ENCODE peak calls at places on chromosomes 4 and X, in ten cellular contexts. K is kidney epithelial cell; E is right atrium auricular region; V is IMR-90; Z is NCI-H774; S is upper lobe of left lung; P is ELR; Q is left kidney; G is stimulated activated CD4-positive, alpha-beta T cell treated with anti-CD3 and anti-CD28 coated beads, Interleukin-12 subunit alpha, Interleukin-12 subunit beta, amount 100 ng/mL, for 4 hours; A is fibroblast of the aortic adventitia. F is an unnamed sample.

GRCh38 chr4:67762091-67762490 is 7.9 kb upstream of the GNRHR start:
- DNase-seq in K (no peak), E (no peak), V (peak; percentile 59), Z (no peak), S (no peak), P (peak; percentile 22), Q (peak; percentile 57), G (no peak), A (peak; percentile 64), F (peak; percentile 2)

GRCh38 chrX:130173190-130173895 is 1.6 kb downstream of the RAB33A start:
- DNase-seq in K (no peak), E (peak; percentile 77), V (peak; percentile 91), Z (no peak), S (peak; percentile 38), P (peak; percentile 84), Q (peak; percentile 15), G (peak; percentile 3), A (peak; percentile 93), F (peak; percentile 62)

GRCh38 chr4:146029939-146030710 is 91.5 kb upstream of the ZNF827 start:
- DNase-seq in K (no peak), E (no peak), V (no peak), Z (no peak), S (no peak), P (no peak), Q (peak; percentile 40), G (no peak), A (no peak), F (no peak)

GRCh38 chrX:49951524-49952193 is 29.3 kb downstream of the CLCN5 start:
- DNase-seq in K (no peak), E (no peak), V (no peak), Z (no peak), S (no peak), P (no peak), Q (peak; percentile 27), G (no peak), A (peak; percentile 32), F (no peak)

GRCh38 chr4:123452585-123452984 is 56.0 kb downstream of the SPRY1 start:
- DNase-seq in K (peak; percentile 69), E (peak; percentile 63), V (peak; percentile 98), Z (no peak), S (peak; percentile 80), P (peak; percentile 94), Q (no peak), G (no peak), A (peak; percentile 63), F (peak; percentile 80)

GRCh38 chr4:47972181-47972580 is 44.3 kb downstream of the CNGA1 start:
- DNase-seq in K (no peak), E (no peak), V (no peak), Z (no peak), S (no peak), P (no peak), Q (no peak), G (no peak), A (no peak), F (no peak)

GRCh38 chr4:72489267-72489666 is 79.8 kb downstream of the ADAMTS3 start:
- DNase-seq in K (peak; percentile 67), E (no peak), V (peak; percentile 4), Z (no peak), S (no peak), P (peak; percentile 40), Q (no peak), G (no peak), A (peak; percentile 82), F (peak; percentile 69)

GRCh38 chr4:180099962-180100361 is 2143.2 kb upstream of the TENM3 start:
- DNase-seq in K (no peak), E (no peak), V (no peak), Z (no peak), S (no peak), P (no peak), Q (no peak), G (no peak), A (no peak), F (no peak)

GRCh38 chrX:8748855-8749254 is 16.9 kb upstream of the ANOS1 start:
- DNase-seq in K (no peak), E (no peak), V (peak; percentile 43), Z (no peak), S (no peak), P (peak; percentile 59), Q (peak; percentile 47), G (no peak), A (peak; percentile 10), F (peak; percentile 43)

GRCh38 chr4:2247128-2248043 is 5.5 kb upstream of the HAUS3 start:
- DNase-seq in K (no peak), E (peak; percentile 51), V (no peak), Z (no peak), S (peak; percentile 19), P (no peak), Q (no peak), G (no peak), A (no peak), F (no peak)

GRCh38 chr4:87066403-87067119 is 131.8 kb downstream of the AFF1 start:
- DNase-seq in K (no peak), E (no peak), V (no peak), Z (no peak), S (no peak), P (no peak), Q (peak; percentile 67), G (no peak), A (no peak), F (no peak)

GRCh38 chrX:6021316-6022091 is 207.2 kb downstream of the NLGN4X start:
- DNase-seq in K (peak; percentile 2), E (no peak), V (peak; percentile 0), Z (peak; percentile 43), S (no peak), P (no peak), Q (peak; percentile 63), G (no peak), A (no peak), F (peak; percentile 11)

GRCh38 chrX:107935664-107936433 is 46.3 kb downstream of the TEX13B start:
- DNase-seq in K (no peak), E (no peak), V (no peak), Z (no peak), S (no peak), P (peak; percentile 6), Q (peak; percentile 27), G (no peak), A (no peak), F (peak; percentile 64)

GRCh38 chr4:41796545-41797210 is 48.2 kb upstream of the PHOX2B start:
- DNase-seq in K (no peak), E (no peak), V (no peak), Z (no peak), S (no peak), P (no peak), Q (peak; percentile 20), G (no peak), A (no peak), F (no peak)

GRCh38 chr4:86947494-86948120 is 12.8 kb downstream of the AFF1 start:
- DNase-seq in K (no peak), E (no peak), V (no peak), Z (no peak), S (no peak), P (no peak), Q (no peak), G (no peak), A (no peak), F (no peak)

GRCh38 chr4:130335417-130336194 is 1239.7 kb downstream of the C4orf33 start:
- DNase-seq in K (no peak), E (no peak), V (no peak), Z (no peak), S (peak; percentile 60), P (no peak), Q (no peak), G (no peak), A (no peak), F (no peak)

GRCh38 chrX:120401301-120401700 is 39.4 kb downstream of the ATP1B4 start:
- DNase-seq in K (no peak), E (no peak), V (no peak), Z (no peak), S (no peak), P (no peak), Q (no peak), G (no peak), A (no peak), F (peak; percentile 2)

GRCh38 chrX:41526925-41527324 is 79.8 kb downstream of the NYX start:
- DNase-seq in K (peak; percentile 18), E (no peak), V (peak; percentile 65), Z (no peak), S (no peak), P (peak; percentile 86), Q (no peak), G (no peak), A (no peak), F (no peak)

F was measured in MCF 10A.